ENCODE peak calls at places on chromosomes 4 and X, in eight cellular contexts. Z, H, D, R, X, N, T and E are unnamed samples.
A peak's percentile ranks its signal among the peaks of the same experiment; 100 is the strongest.

GRCh38 chr4:118811008-118811764 is 24.7 kb downstream of the SEC24D start:
- DNase-seq in H (no peak), T (peak; percentile 77), N (no peak), X (no peak), R (no peak), D (no peak), Z (no peak), E (no peak)

GRCh38 chr4:84151574-84151973 is 347.5 kb downstream of the NKX6-1 start:
- DNase-seq in N (no peak), X (no peak), D (no peak), R (no peak), H (no peak), Z (no peak), T (no peak), E (no peak)

GRCh38 chrX:124212622-124213021 is 119.8 kb upstream of the TEX13D start:
- DNase-seq in D (no peak), T (no peak), X (no peak), H (no peak), N (no peak), Z (no peak), R (no peak), E (no peak)

GRCh38 chr4:53959373-53959772 is 105.0 kb downstream of the CHIC2 start:
- DNase-seq in R (peak; percentile 53), Z (no peak), T (no peak), N (no peak), X (no peak), D (no peak), H (no peak), E (no peak)

GRCh38 chrX:110944793-110945466 is 149.3 kb upstream of the CHRDL1 start:
- DNase-seq in X (peak; percentile 65), D (peak; percentile 20), R (no peak), H (no peak), Z (no peak), N (no peak), T (no peak), E (peak; percentile 17)

GRCh38 chr4:76702440-76703122 is 195.4 kb downstream of the SOWAHB start:
- DNase-seq in T (no peak), D (no peak), Z (no peak), H (no peak), X (no peak), R (no peak), N (no peak), E (no peak)

GRCh38 chr4:95549246-95550138 is 719 bp upstream of the UNC5C start:
- DNase-seq in Z (peak; percentile 68), N (peak; percentile 24), H (no peak), X (peak; percentile 70), T (peak; percentile 0), D (no peak), R (no peak), E (peak; percentile 43)

GRCh38 chr4:141311805-141312204 is 91.1 kb downstream of the ZNF330 start:
- DNase-seq in H (no peak), R (no peak), D (no peak), N (no peak), Z (no peak), T (no peak), X (no peak), E (no peak)

GRCh38 chr4:158949094-158949493 is 153.8 kb upstream of the RAPGEF2 start:
- DNase-seq in N (peak; percentile 29), D (no peak), R (no peak), Z (no peak), H (no peak), X (no peak), T (peak; percentile 54), E (no peak)

GRCh38 chrX:31658360-31658759 is 586.5 kb upstream of the FTHL17 start:
- DNase-seq in X (no peak), Z (no peak), R (no peak), D (peak; percentile 12), H (no peak), T (peak; percentile 3), N (no peak), E (no peak)

GRCh38 chr4:187139116-187139515 is 415.5 kb upstream of the FAT1 start:
- DNase-seq in R (no peak), D (no peak), Z (no peak), N (no peak), T (no peak), X (no peak), H (no peak), E (no peak)

GRCh38 chr4:107592518-107592917 is 127.5 kb downstream of the PAPSS1 start:
- DNase-seq in D (no peak), H (no peak), Z (no peak), T (no peak), R (no peak), X (no peak), N (no peak), E (no peak)

GRCh38 chr4:103895876-103896465 is 176.2 kb upstream of the TACR3 start:
- DNase-seq in N (no peak), X (no peak), H (no peak), Z (no peak), R (no peak), D (no peak), T (peak; percentile 2), E (no peak)

GRCh38 chr4:13476915-13477314 is 7.2 kb downstream of the RAB28 start:
- DNase-seq in Z (no peak), H (no peak), T (peak; percentile 71), X (no peak), R (no peak), N (no peak), D (no peak), E (no peak)

GRCh38 chr4:1405249-1405635 is 1.0 kb downstream of the NKX1-1 start:
- DNase-seq in Z (no peak), R (no peak), X (no peak), H (no peak), N (no peak), T (no peak), D (no peak), E (no peak)

GRCh38 chr4:61309616-61310015 is 109.5 kb downstream of the ADGRL3 start:
- DNase-seq in N (no peak), H (no peak), R (no peak), Z (no peak), D (peak; percentile 24), X (no peak), T (no peak), E (no peak)

GRCh38 chrX:129793604-129794191 is 13.9 kb downstream of the SASH3 start:
- DNase-seq in T (no peak), R (no peak), X (no peak), Z (no peak), H (no peak), D (no peak), N (no peak), E (no peak)

GRCh38 chrX:82320554-82320953 is 1118.7 kb downstream of the SH3BGRL start:
- DNase-seq in R (no peak), N (no peak), T (no peak), D (no peak), Z (no peak), X (peak; percentile 21), H (no peak), E (peak; percentile 0)

GRCh38 chr4:37628977-37629609 is 57.1 kb downstream of the RELL1 start:
- DNase-seq in X (no peak), T (peak; percentile 82), Z (no peak), N (no peak), D (no peak), R (peak; percentile 93), H (no peak), E (no peak)

GRCh38 chrX:55783723-55784122 is 66.2 kb downstream of the RRAGB start:
- DNase-seq in D (no peak), N (no peak), R (no peak), Z (no peak), X (no peak), H (no peak), T (peak; percentile 44), E (no peak)